ENCODE peak calls at places on chromosomes 13 and 19, in five cellular contexts. One of them, this sample, is unnamed.

GRCh38 chr13:44171151-44171550 is 202.5 kb upstream of the SERP2 start:
- DNase-seq in endodermal cell: no peak
- DNase-seq in colonic mucosa: no peak
- DNase-seq in fibroblast of lung: no peak
- DNase-seq in cardiac muscle cell: no peak
- DNase-seq in this sample: no peak

GRCh38 chr19:41887711-41888382 is 4.9 kb downstream of the ARHGEF1 start:
- DNase-seq in cardiac muscle cell: no peak
- DNase-seq in colonic mucosa: peak
- DNase-seq in endodermal cell: peak
- DNase-seq in fibroblast of lung: no peak
- DNase-seq in this sample: peak

GRCh38 chr19:35195822-35196221 is 32.7 kb downstream of the FAM187B start:
- DNase-seq in cardiac muscle cell: no peak
- DNase-seq in fibroblast of lung: no peak
- DNase-seq in endodermal cell: peak
- DNase-seq in colonic mucosa: no peak
- DNase-seq in this sample: no peak

GRCh38 chr13:98957731-98958442 is 20.0 kb downstream of the DOCK9 start:
- DNase-seq in colonic mucosa: no peak
- DNase-seq in fibroblast of lung: no peak
- DNase-seq in cardiac muscle cell: no peak
- DNase-seq in endodermal cell: no peak
- DNase-seq in this sample: no peak

GRCh38 chr13:110307697-110308376 is 753 bp downstream of the COL4A2 start:
- DNase-seq in cardiac muscle cell: peak
- DNase-seq in fibroblast of lung: peak
- DNase-seq in colonic mucosa: no peak
- DNase-seq in endodermal cell: peak
- DNase-seq in this sample: no peak

GRCh38 chr19:39398297-39398864 is 7.2 kb downstream of the MED29 start:
- DNase-seq in cardiac muscle cell: no peak
- DNase-seq in fibroblast of lung: peak
- DNase-seq in colonic mucosa: peak
- DNase-seq in endodermal cell: no peak
- DNase-seq in this sample: peak

GRCh38 chr13:40352385-40352778 is 314.1 kb downstream of the FOXO1 start:
- DNase-seq in endodermal cell: no peak
- DNase-seq in cardiac muscle cell: no peak
- DNase-seq in fibroblast of lung: peak
- DNase-seq in colonic mucosa: no peak
- DNase-seq in this sample: no peak

GRCh38 chr19:17333611-17334413 is 843 bp downstream of the ANO8 start:
- DNase-seq in colonic mucosa: no peak
- DNase-seq in endodermal cell: peak
- DNase-seq in fibroblast of lung: peak
- DNase-seq in cardiac muscle cell: no peak
- DNase-seq in this sample: peak

GRCh38 chr13:81577601-81578000 is 1236.7 kb upstream of the SPRY2 start:
- DNase-seq in endodermal cell: no peak
- DNase-seq in fibroblast of lung: no peak
- DNase-seq in colonic mucosa: no peak
- DNase-seq in cardiac muscle cell: no peak
- DNase-seq in this sample: no peak

GRCh38 chr13:71727036-71727435 is 140.0 kb downstream of the DACH1 start:
- DNase-seq in fibroblast of lung: no peak
- DNase-seq in endodermal cell: no peak
- DNase-seq in colonic mucosa: no peak
- DNase-seq in cardiac muscle cell: no peak
- DNase-seq in this sample: no peak

GRCh38 chr13:36752673-36753072 is 66.3 kb upstream of the RFXAP start:
- DNase-seq in endodermal cell: no peak
- DNase-seq in fibroblast of lung: peak
- DNase-seq in colonic mucosa: no peak
- DNase-seq in cardiac muscle cell: no peak
- DNase-seq in this sample: no peak

GRCh38 chr13:74290324-74290773 is 156.1 kb upstream of the KLF12 start:
- DNase-seq in endodermal cell: peak
- DNase-seq in fibroblast of lung: peak
- DNase-seq in cardiac muscle cell: peak
- DNase-seq in colonic mucosa: no peak
- DNase-seq in this sample: peak

GRCh38 chr13:45737571-45738002 is 35.5 kb downstream of the CBY2 start:
- DNase-seq in colonic mucosa: no peak
- DNase-seq in endodermal cell: peak
- DNase-seq in fibroblast of lung: no peak
- DNase-seq in cardiac muscle cell: no peak
- DNase-seq in this sample: no peak

GRCh38 chr13:95155093-95155492 is 146.2 kb downstream of the ABCC4 start:
- DNase-seq in endodermal cell: no peak
- DNase-seq in fibroblast of lung: no peak
- DNase-seq in colonic mucosa: no peak
- DNase-seq in cardiac muscle cell: no peak
- DNase-seq in this sample: no peak

GRCh38 chr19:2775556-2776430 is 7.3 kb downstream of the SGTA start:
- DNase-seq in endodermal cell: no peak
- DNase-seq in cardiac muscle cell: no peak
- DNase-seq in colonic mucosa: peak
- DNase-seq in fibroblast of lung: peak
- DNase-seq in this sample: no peak

GRCh38 chr13:69970521-69970920 is 137.1 kb upstream of the ATXN8OS start:
- DNase-seq in endodermal cell: peak
- DNase-seq in colonic mucosa: no peak
- DNase-seq in fibroblast of lung: no peak
- DNase-seq in cardiac muscle cell: no peak
- DNase-seq in this sample: peak

GRCh38 chr13:30364133-30364532 is 56.8 kb upstream of the KATNAL1 start:
- DNase-seq in cardiac muscle cell: no peak
- DNase-seq in fibroblast of lung: no peak
- DNase-seq in colonic mucosa: no peak
- DNase-seq in endodermal cell: no peak
- DNase-seq in this sample: no peak

GRCh38 chr13:64553411-64554129 is 2676.6 kb downstream of the PCDH9 start:
- DNase-seq in cardiac muscle cell: no peak
- DNase-seq in fibroblast of lung: no peak
- DNase-seq in colonic mucosa: no peak
- DNase-seq in endodermal cell: no peak
- DNase-seq in this sample: no peak

GRCh38 chr13:28822801-28823200 is 2.7 kb downstream of the MTUS2 start:
- DNase-seq in cardiac muscle cell: no peak
- DNase-seq in fibroblast of lung: no peak
- DNase-seq in endodermal cell: no peak
- DNase-seq in colonic mucosa: no peak
- DNase-seq in this sample: no peak

GRCh38 chr19:47032171-47032811 is 12.7 kb downstream of the NPAS1 start:
- DNase-seq in endodermal cell: peak
- DNase-seq in colonic mucosa: peak
- DNase-seq in fibroblast of lung: no peak
- DNase-seq in cardiac muscle cell: peak
- DNase-seq in this sample: peak

GRCh38 chr13:47213057-47213456 is 316.2 kb upstream of the HTR2A start:
- DNase-seq in fibroblast of lung: no peak
- DNase-seq in endodermal cell: no peak
- DNase-seq in colonic mucosa: no peak
- DNase-seq in cardiac muscle cell: no peak
- DNase-seq in this sample: no peak

GRCh38 chr19:55082023-55082851 is 6.6 kb downstream of the EPS8L1 start:
- DNase-seq in fibroblast of lung: peak
- DNase-seq in endodermal cell: peak
- DNase-seq in colonic mucosa: no peak
- DNase-seq in cardiac muscle cell: no peak
- DNase-seq in this sample: no peak

GRCh38 chr19:41914906-41915247 is 13.4 kb downstream of the ERFL start:
- DNase-seq in cardiac muscle cell: no peak
- DNase-seq in endodermal cell: no peak
- DNase-seq in fibroblast of lung: no peak
- DNase-seq in colonic mucosa: no peak
- DNase-seq in this sample: no peak

DNA sequence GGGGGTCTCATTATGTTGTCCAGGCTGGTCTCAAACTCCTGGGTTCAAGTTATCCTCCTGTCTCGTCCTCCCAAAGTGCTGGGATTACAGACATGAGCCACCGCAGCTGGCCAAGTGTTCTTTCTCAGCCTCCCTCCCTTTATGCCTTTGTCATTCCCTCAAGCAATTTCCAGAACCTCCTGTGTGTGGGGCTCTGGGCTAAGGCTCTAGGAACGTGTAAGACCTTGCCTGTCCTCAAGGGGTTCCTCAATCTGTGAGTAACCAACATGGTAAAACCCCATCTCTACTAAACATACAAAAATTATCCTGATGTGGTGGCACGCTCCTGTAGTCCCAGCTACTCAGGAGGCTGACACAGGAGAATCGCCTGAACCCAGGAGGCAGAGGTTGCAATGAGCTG is 15.5 kb upstream of the SPACA4 start:
- DNase-seq in cardiac muscle cell: no peak
- DNase-seq in endodermal cell: no peak
- DNase-seq in fibroblast of lung: no peak
- DNase-seq in colonic mucosa: no peak
- DNase-seq in this sample: no peak
- TF ChIP-seq CTCF in cardiac muscle cell: peak
- TF ChIP-seq CTCF in endodermal cell: peak
- TF ChIP-seq CTCF in fibroblast of lung: no peak
- TF ChIP-seq CTCF in colonic mucosa: no peak
- TF ChIP-seq CTCF in this sample: no peak

GRCh38 chr19:10514211-10515145 is 2.8 kb downstream of the S1PR5 start:
- DNase-seq in colonic mucosa: no peak
- DNase-seq in cardiac muscle cell: peak
- DNase-seq in endodermal cell: peak
- DNase-seq in fibroblast of lung: no peak
- DNase-seq in this sample: no peak
- H3K27ac ChIP-seq in colonic mucosa: no peak
- H3K27ac ChIP-seq in cardiac muscle cell: no peak
- H3K27ac ChIP-seq in endodermal cell: no peak
- H3K27ac ChIP-seq in fibroblast of lung: no peak
- H3K27ac ChIP-seq in this sample: peak

GRCh38 chr19:4733755-4734345 is 10.2 kb upstream of the DPP9 start:
- DNase-seq in fibroblast of lung: no peak
- DNase-seq in colonic mucosa: no peak
- DNase-seq in endodermal cell: no peak
- DNase-seq in cardiac muscle cell: no peak
- DNase-seq in this sample: no peak

GRCh38 chr19:4730740-4731171 is 7.1 kb upstream of the DPP9 start:
- DNase-seq in endodermal cell: peak
- DNase-seq in cardiac muscle cell: no peak
- DNase-seq in fibroblast of lung: no peak
- DNase-seq in colonic mucosa: peak
- DNase-seq in this sample: peak

GRCh38 chr19:4737955-4738580 is 14.4 kb upstream of the DPP9 start:
- DNase-seq in colonic mucosa: no peak
- DNase-seq in endodermal cell: no peak
- DNase-seq in cardiac muscle cell: no peak
- DNase-seq in fibroblast of lung: no peak
- DNase-seq in this sample: no peak

GRCh38 chr19:4732680-4733114 is 9.1 kb upstream of the DPP9 start:
- DNase-seq in colonic mucosa: peak
- DNase-seq in cardiac muscle cell: peak
- DNase-seq in endodermal cell: peak
- DNase-seq in fibroblast of lung: peak
- DNase-seq in this sample: peak
- TF ChIP-seq CTCF in colonic mucosa: peak
- TF ChIP-seq CTCF in cardiac muscle cell: peak
- TF ChIP-seq CTCF in endodermal cell: peak
- TF ChIP-seq CTCF in fibroblast of lung: peak
- TF ChIP-seq CTCF in this sample: peak

GRCh38 chr13:33677215-33677614 is 140.7 kb upstream of the RFC3 start:
- DNase-seq in fibroblast of lung: no peak
- DNase-seq in cardiac muscle cell: no peak
- DNase-seq in colonic mucosa: no peak
- DNase-seq in endodermal cell: no peak
- DNase-seq in this sample: no peak

GRCh38 chr13:33676700-33677048 is 141.3 kb upstream of the RFC3 start:
- DNase-seq in fibroblast of lung: peak
- DNase-seq in cardiac muscle cell: peak
- DNase-seq in colonic mucosa: peak
- DNase-seq in endodermal cell: no peak
- DNase-seq in this sample: no peak

GRCh38 chr13:33678084-33678483 is 139.9 kb upstream of the RFC3 start:
- DNase-seq in colonic mucosa: no peak
- DNase-seq in fibroblast of lung: no peak
- DNase-seq in endodermal cell: no peak
- DNase-seq in cardiac muscle cell: no peak
- DNase-seq in this sample: no peak

GRCh38 chr13:33679658-33680012 is 138.3 kb upstream of the RFC3 start:
- DNase-seq in colonic mucosa: no peak
- DNase-seq in cardiac muscle cell: no peak
- DNase-seq in fibroblast of lung: no peak
- DNase-seq in endodermal cell: no peak
- DNase-seq in this sample: no peak

GRCh38 chr13:33678906-33679657 is 138.9 kb upstream of the RFC3 start:
- DNase-seq in cardiac muscle cell: no peak
- DNase-seq in colonic mucosa: peak
- DNase-seq in endodermal cell: no peak
- DNase-seq in fibroblast of lung: peak
- DNase-seq in this sample: peak
- H3K27ac ChIP-seq in cardiac muscle cell: no peak
- H3K27ac ChIP-seq in colonic mucosa: peak
- H3K27ac ChIP-seq in endodermal cell: peak
- H3K27ac ChIP-seq in fibroblast of lung: no peak
- H3K27ac ChIP-seq in this sample: peak

This sample was measured in RWPE1.